ENCODE peak calls at places on chromosomes 6 and 20, in seven cellular contexts. L, B, J, M, H, Q and P are unnamed samples.

GRCh38 chr20:22402550-22402949 is 181.8 kb downstream of the FOXA2 start:
- DNase-seq in L (no peak), B (no peak), J (no peak), M (no peak), H (no peak), Q (no peak), P (no peak)

GRCh38 chr6:111925296-111925695 is 52.0 kb upstream of the FYN start:
- DNase-seq in L (peak), B (no peak), J (no peak), M (no peak), H (no peak), Q (no peak), P (peak)

GRCh38 chr6:107618672-107619071 is 128.8 kb downstream of the SOBP start:
- DNase-seq in L (no peak), B (no peak), J (no peak), M (no peak), H (no peak), Q (peak), P (no peak)

GRCh38 chr6:33156561-33156960 is 35.7 kb downstream of the COL11A2 start:
- DNase-seq in L (no peak), B (no peak), J (no peak), M (no peak), H (no peak), Q (no peak), P (no peak)

GRCh38 chr6:44464527-44465310 is 77.2 kb downstream of the CDC5L start:
- DNase-seq in L (peak), B (no peak), J (no peak), M (peak), H (no peak), Q (no peak), P (peak)

GRCh38 chr6:16286151-16286522 is 47.8 kb downstream of the GMPR start:
- DNase-seq in L (peak), B (peak), J (no peak), M (peak), H (peak), Q (peak), P (peak)

GRCh38 chr6:10441004-10441654 is 26.3 kb upstream of the TFAP2A start:
- DNase-seq in L (peak), B (no peak), J (no peak), M (no peak), H (no peak), Q (no peak), P (peak)

GRCh38 chr20:7113577-7114466 is 346.3 kb downstream of the BMP2 start:
- DNase-seq in L (peak), B (no peak), J (no peak), M (peak), H (peak), Q (no peak), P (peak)

GRCh38 chr20:38635721-38636285 is 34.2 kb downstream of the ARHGAP40 start:
- DNase-seq in L (peak), B (no peak), J (no peak), M (no peak), H (no peak), Q (no peak), P (peak)

GRCh38 chr6:42901538-42901957 is 14.3 kb upstream of the PTCRA start:
- DNase-seq in L (peak), B (no peak), J (peak), M (peak), H (peak), Q (no peak), P (peak)

GRCh38 chr6:36196049-36196879 is at the start of gene BRPF3:
- DNase-seq in L (peak), B (peak), J (no peak), M (peak), H (peak), Q (peak), P (peak)

GRCh38 chr6:16754864-16755263 is 6.4 kb downstream of the ATXN1 start:
- DNase-seq in L (no peak), B (no peak), J (no peak), M (no peak), H (no peak), Q (no peak), P (no peak)

GRCh38 chr20:53943522-53944291 is 126.7 kb downstream of the BCAS1 start:
- DNase-seq in L (peak), B (no peak), J (no peak), M (peak), H (no peak), Q (no peak), P (peak)

GRCh38 chr6:135812085-135812526 is 39.4 kb upstream of the PDE7B start:
- DNase-seq in L (peak), B (no peak), J (no peak), M (no peak), H (no peak), Q (no peak), P (peak)

GRCh38 chr6:121356575-121356974 is 22.3 kb upstream of the TBC1D32 start:
- DNase-seq in L (no peak), B (no peak), J (no peak), M (no peak), H (no peak), Q (no peak), P (no peak)

GRCh38 chr20:41140226-41141133 is 3.1 kb downstream of the PLCG1 start:
- DNase-seq in L (no peak), B (no peak), J (no peak), M (peak), H (no peak), Q (no peak), P (no peak)

GRCh38 chr20:4585104-4585753 is 136.5 kb upstream of the PRND start:
- DNase-seq in L (no peak), B (no peak), J (no peak), M (no peak), H (no peak), Q (no peak), P (no peak)

GRCh38 chr6:1837868-1838267 is 228.2 kb downstream of the FOXC1 start:
- DNase-seq in L (no peak), B (no peak), J (no peak), M (no peak), H (no peak), Q (no peak), P (peak)

GRCh38 chr6:3318226-3318625 is 59.5 kb downstream of the PSMG4 start:
- DNase-seq in L (no peak), B (no peak), J (no peak), M (no peak), H (no peak), Q (no peak), P (no peak)

GRCh38 chr20:63576311-63576710 is 2.3 kb upstream of the HELZ2 start:
- DNase-seq in L (peak), B (no peak), J (no peak), M (no peak), H (no peak), Q (no peak), P (no peak)

GRCh38 chr20:37378785-37379598 is 33.1 kb downstream of the SRC start:
- DNase-seq in L (peak), B (no peak), J (no peak), M (peak), H (no peak), Q (no peak), P (peak)

GRCh38 chr20:52676282-52676995 is 295.7 kb upstream of the TSHZ2 start:
- DNase-seq in L (no peak), B (no peak), J (no peak), M (no peak), H (no peak), Q (no peak), P (no peak)

GRCh38 chr6:73564578-73565345 is 43.9 kb upstream of the EEF1A1 start:
- DNase-seq in L (no peak), B (no peak), J (no peak), M (no peak), H (no peak), Q (no peak), P (no peak)

GRCh38 chr6:141463237-141463977 is 669.3 kb upstream of the GJE1 start:
- DNase-seq in L (peak), B (no peak), J (no peak), M (no peak), H (no peak), Q (no peak), P (peak)

GRCh38 chr6:146103416-146104072 is 74.7 kb downstream of the GRM1 start:
- DNase-seq in L (no peak), B (no peak), J (no peak), M (no peak), H (no peak), Q (no peak), P (no peak)

GRCh38 chr6:158284340-158285210 is 27.7 kb upstream of the TULP4 start:
- DNase-seq in L (peak), B (no peak), J (peak), M (no peak), H (peak), Q (no peak), P (peak)

GRCh38 chr6:115356371-115356770 is 704.3 kb downstream of the FRK start:
- DNase-seq in L (no peak), B (no peak), J (no peak), M (no peak), H (no peak), Q (no peak), P (no peak)

GRCh38 chr20:17377222-17377621 is 150.4 kb downstream of the PCSK2 start:
- DNase-seq in L (no peak), B (no peak), J (no peak), M (no peak), H (no peak), Q (no peak), P (no peak)